ENCODE peak calls at places on chromosomes 5 and 9, in six cellular contexts. E, Z, U, G, V and R are unnamed samples.

GRCh38 chr9:110541950-110542349 is 37.6 kb downstream of the SVEP1 start:
- DNase-seq in E (no peak), Z (no peak), U (no peak), G (peak; percentile 44), V (no peak), R (no peak)

GRCh38 chr5:21263361-21263760 is 1275.4 kb upstream of the CDH18 start:
- DNase-seq in E (no peak), Z (no peak), U (no peak), G (no peak), V (no peak), R (no peak)

GRCh38 chr5:133713746-133714145 is 101.4 kb upstream of the FSTL4 start:
- DNase-seq in E (no peak), Z (no peak), U (no peak), G (peak; percentile 51), V (no peak), R (no peak)

GRCh38 chr5:58940446-58940845 is 357.6 kb downstream of the RAB3C start:
- DNase-seq in E (no peak), Z (no peak), U (peak; percentile 27), G (peak; percentile 59), V (no peak), R (no peak)

GRCh38 chr5:69000216-69000615 is 93.6 kb upstream of the SLC30A5 start:
- DNase-seq in E (no peak), Z (no peak), U (no peak), G (no peak), V (no peak), R (no peak)

GRCh38 chr5:96324708-96325107 is 108.3 kb downstream of the PCSK1 start:
- DNase-seq in E (no peak), Z (peak; percentile 22), U (no peak), G (peak; percentile 92), V (no peak), R (peak; percentile 85)

GRCh38 chr9:35675732-35676392 is 2.1 kb downstream of the CA9 start:
- DNase-seq in E (no peak), Z (no peak), U (peak; percentile 49), G (no peak), V (no peak), R (no peak)

GRCh38 chr5:97547999-97548797 is 365.2 kb upstream of the RIOK2 start:
- DNase-seq in E (no peak), Z (no peak), U (no peak), G (peak; percentile 37), V (no peak), R (no peak)

GRCh38 chr9:125380406-125380805 is 118.8 kb downstream of the GAPVD1 start:
- DNase-seq in E (no peak), Z (no peak), U (no peak), G (no peak), V (no peak), R (no peak)

GRCh38 chr9:36798350-36799065 is 225.8 kb downstream of the MELK start:
- DNase-seq in E (no peak), Z (peak; percentile 24), U (no peak), G (no peak), V (no peak), R (no peak)

GRCh38 chr9:37025381-37026084 is 8.5 kb downstream of the PAX5 start:
- DNase-seq in E (no peak), Z (no peak), U (no peak), G (no peak), V (no peak), R (no peak)

GRCh38 chr9:119370816-119371215 is 1.6 kb upstream of the BRINP1 start:
- DNase-seq in E (peak; percentile 46), Z (peak; percentile 4), U (peak; percentile 29), G (peak; percentile 31), V (no peak), R (no peak)

GRCh38 chr5:80754900-80755299 is 100.1 kb upstream of the DHFR start:
- DNase-seq in E (peak; percentile 81), Z (no peak), U (peak; percentile 15), G (peak; percentile 39), V (no peak), R (no peak)

GRCh38 chr9:124735121-124735520 is 36.0 kb downstream of the NR6A1 start:
- DNase-seq in E (no peak), Z (peak; percentile 44), U (no peak), G (peak; percentile 47), V (no peak), R (peak; percentile 28)

GRCh38 chr5:80002677-80003076 is 11.6 kb upstream of the MTX3 start:
- DNase-seq in E (no peak), Z (no peak), U (no peak), G (no peak), V (no peak), R (no peak)

GRCh38 chr9:121780177-121780576 is 128.7 kb downstream of the DAB2IP start:
- DNase-seq in E (no peak), Z (no peak), U (peak; percentile 2), G (no peak), V (no peak), R (no peak)

GRCh38 chr5:150302301-150303069 is at the start of gene ARSI:
- DNase-seq in E (no peak), Z (no peak), U (peak; percentile 24), G (peak; percentile 68), V (no peak), R (no peak)

GRCh38 chr9:755454-756381 is 85.8 kb upstream of the DMRT1 start:
- DNase-seq in E (no peak), Z (peak; percentile 93), U (no peak), G (peak; percentile 96), V (no peak), R (peak; percentile 94)

DNA sequence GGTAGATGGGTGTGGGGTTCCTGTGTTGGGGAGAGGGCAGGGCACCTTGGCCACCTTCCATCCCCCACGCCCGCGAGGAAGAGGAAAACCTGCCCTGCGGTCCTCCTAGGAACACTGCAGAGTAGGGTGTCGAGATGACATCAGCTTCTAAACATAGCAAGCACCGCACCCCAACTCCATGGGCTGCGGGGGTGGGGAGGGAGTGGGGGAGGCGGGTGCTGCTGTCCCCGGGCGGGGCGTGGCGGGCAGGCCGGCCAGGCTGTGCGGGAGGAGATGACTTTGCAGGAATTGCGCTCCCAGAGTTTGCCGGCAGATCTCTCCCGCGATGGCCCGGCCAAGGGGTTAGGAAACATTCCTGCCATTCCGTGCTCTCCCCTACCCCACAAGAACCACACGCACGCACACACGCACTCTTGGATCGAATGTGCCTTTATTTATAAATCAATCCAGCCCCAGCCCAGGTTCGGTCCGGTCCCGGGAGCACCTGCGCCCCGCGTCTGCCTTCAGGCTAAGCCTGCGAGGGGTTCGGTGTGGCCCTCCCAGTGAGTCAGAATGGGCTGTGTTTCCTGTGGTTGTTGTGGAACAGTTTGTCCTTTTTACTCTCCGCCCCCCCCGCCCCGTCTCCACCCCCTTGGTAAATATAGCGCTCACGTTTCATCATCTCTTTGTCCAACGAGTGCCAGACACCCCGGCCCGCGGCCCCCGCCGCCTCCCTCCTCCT is 5.2 kb upstream of the KLF9 start:
- DNase-seq in E (peak; percentile 76), Z (peak; percentile 91), U (peak; percentile 97), G (peak; percentile 98), V (peak; percentile 97), R (peak; percentile 95)
- TF ChIP-seq CTCF in E (no peak), Z (peak; percentile 6), U (no peak), G (no peak), V (no peak), R (peak; percentile 32)

GRCh38 chr9:14417230-14417629 is 103.3 kb upstream of the NFIB start:
- DNase-seq in E (no peak), Z (no peak), U (no peak), G (peak; percentile 92), V (no peak), R (no peak)
- TF ChIP-seq CTCF in E (no peak), Z (no peak), U (no peak), G (no peak), V (no peak), R (no peak)

DNA sequence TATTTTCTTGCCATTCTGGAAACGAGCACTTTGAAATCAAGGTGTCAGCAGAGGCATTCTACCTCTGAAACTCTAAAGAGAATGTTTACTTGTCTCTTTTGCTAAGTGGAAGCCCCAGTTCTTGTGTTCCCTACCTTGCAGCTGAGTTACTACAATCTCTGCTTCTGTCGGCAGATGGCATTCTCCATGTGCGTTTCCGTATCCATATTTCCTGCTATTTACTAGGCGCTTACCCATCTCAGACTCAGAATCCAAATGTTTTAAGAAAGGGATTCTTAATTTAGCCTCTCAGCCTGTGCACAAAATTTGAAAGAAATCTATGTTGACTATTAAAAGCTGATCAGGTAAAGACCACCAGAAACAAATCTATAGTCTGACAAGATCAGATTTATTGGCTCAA is 221.3 kb upstream of the FTMT start:
- DNase-seq in E (no peak), Z (peak; percentile 18), U (no peak), G (peak; percentile 28), V (no peak), R (no peak)
- TF ChIP-seq CTCF in E (no peak), Z (peak; percentile 66), U (no peak), G (peak; percentile 24), V (no peak), R (no peak)

DNA sequence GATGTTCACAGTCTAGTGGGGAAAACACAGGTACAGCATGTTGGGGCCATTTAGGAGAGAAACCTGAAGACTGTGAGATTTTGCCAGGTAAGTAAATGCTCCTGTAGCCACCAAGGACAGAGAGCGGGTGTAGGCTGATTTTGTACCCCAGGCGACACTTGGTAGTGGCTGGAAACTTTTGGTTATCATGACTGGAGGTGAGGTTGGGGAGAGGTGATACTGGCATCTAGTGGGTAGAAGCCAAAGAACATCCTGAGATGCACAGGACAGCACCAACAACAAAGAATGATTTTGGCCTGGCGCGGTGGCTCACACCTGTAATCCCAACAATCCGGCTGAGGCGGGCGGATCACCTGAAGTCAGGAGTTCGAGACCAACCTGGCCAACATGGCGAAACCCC is 38.8 kb upstream of the PWWP2A start:
- DNase-seq in E (no peak), Z (no peak), U (no peak), G (no peak), V (no peak), R (no peak)
- TF ChIP-seq CTCF in E (peak; percentile 10), Z (peak; percentile 17), U (no peak), G (no peak), V (no peak), R (no peak)

GRCh38 chr5:160390787-160391696 is 8.8 kb downstream of the FAM200C start:
- DNase-seq in E (no peak), Z (peak; percentile 23), U (no peak), G (peak; percentile 34), V (no peak), R (peak; percentile 28)

GRCh38 chr5:160385496-160385895 is 14.4 kb downstream of the FAM200C start:
- DNase-seq in E (no peak), Z (no peak), U (no peak), G (no peak), V (no peak), R (no peak)

GRCh38 chr5:160382361-160382760 is 11.9 kb upstream of the C1QTNF2 start:
- DNase-seq in E (no peak), Z (no peak), U (no peak), G (no peak), V (no peak), R (no peak)

DNA sequence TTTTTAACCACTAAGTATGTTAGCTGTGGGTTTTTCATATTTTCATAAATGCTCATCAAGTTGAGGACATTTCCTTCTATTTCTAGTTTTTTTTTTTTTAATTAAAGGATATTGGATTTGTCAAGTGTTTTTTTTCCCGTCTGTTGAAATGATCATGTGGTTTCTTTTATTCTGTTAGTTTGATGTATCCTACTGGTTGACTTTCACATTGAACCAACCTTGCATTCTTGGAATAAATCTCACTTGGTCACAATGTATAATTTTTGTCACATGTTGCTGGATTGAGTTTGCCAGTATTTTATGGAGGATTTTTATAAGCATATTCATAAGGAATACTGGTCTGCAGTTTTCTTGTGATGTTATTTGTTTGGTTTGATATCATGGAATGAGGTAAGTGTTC is 12.4 kb downstream of the FAM200C start:
- DNase-seq in E (no peak), Z (no peak), U (no peak), G (no peak), V (no peak), R (no peak)
- TF ChIP-seq CTCF in E (no peak), Z (no peak), U (no peak), G (no peak), V (no peak), R (no peak)

GRCh38 chr5:15383469-15383868 is 116.5 kb upstream of the FBXL7 start:
- DNase-seq in E (peak; percentile 23), Z (peak; percentile 3), U (no peak), G (peak; percentile 22), V (no peak), R (no peak)
- TF ChIP-seq CTCF in E (peak; percentile 64), Z (peak; percentile 24), U (peak; percentile 14), G (peak; percentile 55), V (peak; percentile 35), R (peak; percentile 60)